ENCODE peak calls at places on chromosomes 13 and 19, in eight cellular contexts. Y is COR-L47; J is effector memory CD4-positive, alpha-beta T cell; H is T follicular helper cell; Q is astrocyte of the cerebellum; I is stimulated activated CD8-positive, alpha-beta memory T cell treated with anti-CD3 and anti-CD28 coated beads, Interleukin-7, amount 100 ng/mL, for 1 hour; T is uterus; L is ELF-1. O is an unnamed sample.

GRCh38 chr13:109256866-109257760 is 529.3 kb downstream of the IRS2 start:
- DNase-seq in Y (no peak), J (no peak), H (no peak), Q (peak), I (no peak), T (no peak), L (peak), O (no peak)

GRCh38 chr13:100341327-100341726 is 247.3 kb downstream of the GGACT start:
- DNase-seq in Y (no peak), J (no peak), H (no peak), Q (no peak), I (no peak), T (no peak), L (no peak), O (no peak)

GRCh38 chr13:73578251-73578875 is 519.6 kb downstream of the KLF5 start:
- DNase-seq in Y (no peak), J (no peak), H (no peak), Q (no peak), I (no peak), T (no peak), L (no peak), O (no peak)

GRCh38 chr13:44969858-44970484 is 19.3 kb downstream of the NUFIP1 start:
- DNase-seq in Y (peak), J (no peak), H (no peak), Q (peak), I (no peak), T (no peak), L (peak), O (peak)

GRCh38 chr13:51107996-51108395 is 3.1 kb downstream of the C13orf42 start:
- DNase-seq in Y (no peak), J (no peak), H (no peak), Q (no peak), I (no peak), T (no peak), L (no peak), O (no peak)

GRCh38 chr13:78603240-78603947 is at the start of gene POU4F1:
- DNase-seq in Y (peak), J (peak), H (peak), Q (no peak), I (no peak), T (no peak), L (peak), O (peak)

GRCh38 chr13:113848020-113848419 is 15.9 kb downstream of the GAS6 start:
- DNase-seq in Y (no peak), J (no peak), H (no peak), Q (no peak), I (no peak), T (no peak), L (no peak), O (no peak)

GRCh38 chr13:39249971-39250370 is 211.7 kb downstream of the NHLRC3 start:
- DNase-seq in Y (no peak), J (no peak), H (no peak), Q (no peak), I (no peak), T (no peak), L (no peak), O (no peak)

GRCh38 chr13:97433727-97434416 is at the start of gene RAP2A:
- DNase-seq in Y (peak), J (peak), H (peak), Q (peak), I (peak), T (peak), L (peak), O (peak)

GRCh38 chr13:98368019-98368418 is 190.9 kb upstream of the RNF113B start:
- DNase-seq in Y (no peak), J (no peak), H (no peak), Q (peak), I (no peak), T (no peak), L (no peak), O (no peak)

GRCh38 chr13:23470706-23471610 is 37.5 kb upstream of the SACS start:
- DNase-seq in Y (no peak), J (no peak), H (no peak), Q (no peak), I (no peak), T (no peak), L (no peak), O (peak)

GRCh38 chr13:28451482-28452217 is 43.3 kb downstream of the FLT1 start:
- DNase-seq in Y (no peak), J (no peak), H (no peak), Q (no peak), I (no peak), T (no peak), L (peak), O (peak)

GRCh38 chr19:5547881-5548280 is 19.9 kb downstream of the TINCR start:
- DNase-seq in Y (no peak), J (no peak), H (no peak), Q (peak), I (no peak), T (no peak), L (peak), O (peak)

GRCh38 chr13:91399189-91400093 is 1.0 kb downstream of the GPC5 start:
- DNase-seq in Y (no peak), J (no peak), H (no peak), Q (no peak), I (no peak), T (no peak), L (no peak), O (peak)

GRCh38 chr19:44955500-44956439 is 590 bp downstream of the CLPTM1 start:
- DNase-seq in Y (no peak), J (no peak), H (no peak), Q (no peak), I (no peak), T (no peak), L (no peak), O (no peak)

GRCh38 chr19:54448037-54448773 is 794 bp upstream of the LENG8 start:
- DNase-seq in Y (no peak), J (peak), H (no peak), Q (no peak), I (no peak), T (peak), L (peak), O (peak)

GRCh38 chr19:54464624-54465266 is 1.2 kb upstream of the LENG9 start:
- DNase-seq in Y (peak), J (peak), H (peak), Q (no peak), I (peak), T (peak), L (peak), O (peak)

GRCh38 chr13:75489502-75490263 is 7.7 kb upstream of the TBC1D4 start:
- DNase-seq in Y (no peak), J (no peak), H (no peak), Q (peak), I (no peak), T (no peak), L (no peak), O (no peak)

GRCh38 chr13:47484564-47484963 is 516.5 kb downstream of the SUCLA2 start:
- DNase-seq in Y (no peak), J (no peak), H (no peak), Q (peak), I (no peak), T (no peak), L (no peak), O (no peak)

GRCh38 chr13:83065136-83065535 is 817.1 kb downstream of the SLITRK1 start:
- DNase-seq in Y (no peak), J (no peak), H (no peak), Q (peak), I (no peak), T (no peak), L (no peak), O (no peak)

GRCh38 chr13:103067751-103068563 is 1.7 kb upstream of the SLC10A2 start:
- DNase-seq in Y (no peak), J (no peak), H (no peak), Q (no peak), I (no peak), T (no peak), L (peak), O (no peak)

GRCh38 chr19:37692956-37693660 is 26.5 kb downstream of the ZNF607 start:
- DNase-seq in Y (no peak), J (no peak), H (no peak), Q (no peak), I (no peak), T (no peak), L (no peak), O (no peak)

GRCh38 chr13:100673831-100674362 is 698 bp downstream of the TMTC4 start:
- DNase-seq in Y (peak), J (peak), H (peak), Q (peak), I (no peak), T (peak), L (peak), O (no peak)

GRCh38 chr19:17893766-17894165 is 22.0 kb downstream of the SLC5A5 start:
- DNase-seq in Y (no peak), J (no peak), H (no peak), Q (no peak), I (no peak), T (no peak), L (no peak), O (no peak)

GRCh38 chr13:110523838-110524237 is 37.7 kb downstream of the RAB20 start:
- DNase-seq in Y (no peak), J (no peak), H (no peak), Q (no peak), I (no peak), T (no peak), L (no peak), O (no peak)

GRCh38 chr13:50521750-50522149 is 321.7 kb downstream of the DLEU7 start:
- DNase-seq in Y (no peak), J (no peak), H (no peak), Q (no peak), I (no peak), T (no peak), L (no peak), O (no peak)

GRCh38 chr13:35475131-35475959 is 1.1 kb downstream of the MAB21L1 start:
- DNase-seq in Y (no peak), J (no peak), H (no peak), Q (no peak), I (no peak), T (no peak), L (peak), O (peak)

GRCh38 chr13:75704194-75704941 is 68.2 kb downstream of the LMO7 start:
- DNase-seq in Y (no peak), J (no peak), H (no peak), Q (peak), I (no peak), T (no peak), L (no peak), O (no peak)

GRCh38 chr19:12757544-12758274 is 6.1 kb downstream of the BEST2 start:
- DNase-seq in Y (peak), J (peak), H (peak), Q (no peak), I (peak), T (peak), L (peak), O (peak)

GRCh38 chr13:40208517-40208916 is 457.9 kb downstream of the FOXO1 start:
- DNase-seq in Y (no peak), J (no peak), H (no peak), Q (no peak), I (no peak), T (no peak), L (no peak), O (no peak)

GRCh38 chr19:50932018-50932689 is 20.7 kb downstream of the KLK5 start:
- DNase-seq in Y (no peak), J (no peak), H (no peak), Q (no peak), I (no peak), T (no peak), L (no peak), O (no peak)

GRCh38 chr19:4208385-4209094 is 20.8 kb upstream of the EBI3 start:
- DNase-seq in Y (peak), J (no peak), H (no peak), Q (no peak), I (no peak), T (no peak), L (peak), O (peak)

GRCh38 chr19:1407662-1408299 is 395 bp downstream of the DAZAP1 start:
- DNase-seq in Y (no peak), J (peak), H (peak), Q (no peak), I (no peak), T (no peak), L (no peak), O (no peak)

GRCh38 chr19:18055967-18056366 is 30.8 kb downstream of the IL12RB1 start:
- DNase-seq in Y (no peak), J (no peak), H (no peak), Q (no peak), I (no peak), T (no peak), L (no peak), O (no peak)

GRCh38 chr13:112782433-112783010 is 92.7 kb downstream of the ATP11A start:
- DNase-seq in Y (no peak), J (no peak), H (no peak), Q (no peak), I (no peak), T (no peak), L (no peak), O (no peak)

GRCh38 chr19:12567951-12568350 is 16.7 kb upstream of the ZNF564 start:
- DNase-seq in Y (no peak), J (no peak), H (no peak), Q (no peak), I (no peak), T (no peak), L (no peak), O (no peak)

GRCh38 chr19:53037101-53038097 is 7.1 kb upstream of the ERVV-2 start:
- DNase-seq in Y (no peak), J (no peak), H (no peak), Q (no peak), I (no peak), T (no peak), L (peak), O (peak)

GRCh38 chr19:51621178-51621577 is 9.0 kb downstream of the SIGLEC5 start:
- DNase-seq in Y (no peak), J (no peak), H (no peak), Q (no peak), I (no peak), T (no peak), L (no peak), O (no peak)

GRCh38 chr19:4773047-4773640 is 18.4 kb upstream of the FEM1A start:
- DNase-seq in Y (no peak), J (no peak), H (no peak), Q (no peak), I (no peak), T (no peak), L (no peak), O (no peak)

GRCh38 chr19:6402834-6403608 is 10.1 kb upstream of the GTF2F1 start:
- DNase-seq in Y (peak), J (no peak), H (no peak), Q (peak), I (no peak), T (no peak), L (no peak), O (peak)